ENCODE peak calls at places on chromosomes 13 and 19, in eight cellular contexts. V is mesendoderm, C is fibroblast of mammary gland, U is esophagus squamous epithelium, D is adrenal gland, O is breast epithelium, B is left ventricle myocardium inferior, Y is thoracic aorta. E is an unnamed sample.

GRCh38 chr13:27170521-27171243 is 929 bp downstream of the USP12 start:
- DNase-seq in V (peak), C (no peak), U (no peak), D (peak), O (no peak), B (peak), Y (no peak), E (no peak)

GRCh38 chr19:31253816-31254551 is 95.3 kb downstream of the TSHZ3 start:
- DNase-seq in V (peak), C (no peak), U (no peak), D (no peak), O (no peak), B (no peak), Y (no peak), E (no peak)

GRCh38 chr13:48028066-48028465 is 9.5 kb upstream of the NUDT15 start:
- DNase-seq in V (no peak), C (no peak), U (no peak), D (no peak), O (no peak), B (no peak), Y (no peak), E (no peak)

GRCh38 chr13:93430346-93430745 is 203.7 kb downstream of the GPC6 start:
- DNase-seq in V (no peak), C (no peak), U (no peak), D (no peak), O (no peak), B (no peak), Y (no peak), E (no peak)

GRCh38 chr19:17860993-17861360 is 1.3 kb downstream of the RPL18A start:
- DNase-seq in V (no peak), C (no peak), U (no peak), D (no peak), O (no peak), B (no peak), Y (no peak), E (no peak)

GRCh38 chr19:33795370-33796163 is 1.1 kb upstream of the KCTD15 start:
- DNase-seq in V (peak), C (peak), U (no peak), D (peak), O (peak), B (peak), Y (no peak), E (no peak)

GRCh38 chr13:69857188-69857821 is 250.3 kb upstream of the ATXN8OS start:
- DNase-seq in V (peak), C (peak), U (no peak), D (no peak), O (no peak), B (no peak), Y (no peak), E (no peak)

GRCh38 chr13:114099918-114100445 is 32.4 kb downstream of the RASA3 start:
- DNase-seq in V (peak), C (peak), U (no peak), D (peak), O (no peak), B (no peak), Y (no peak), E (no peak)

GRCh38 chr19:6723738-6724137 is 3.3 kb upstream of the C3 start:
- DNase-seq in V (no peak), C (no peak), U (no peak), D (no peak), O (no peak), B (no peak), Y (no peak), E (no peak)

GRCh38 chr13:46288570-46289259 is 77.0 kb downstream of the LRRC63 start:
- DNase-seq in V (peak), C (peak), U (no peak), D (no peak), O (no peak), B (no peak), Y (no peak), E (no peak)

GRCh38 chr13:97125051-97125809 is 96.9 kb upstream of the MBNL2 start:
- DNase-seq in V (peak), C (peak), U (no peak), D (peak), O (no peak), B (no peak), Y (no peak), E (no peak)

GRCh38 chr13:39268398-39268797 is 230.1 kb downstream of the NHLRC3 start:
- DNase-seq in V (no peak), C (no peak), U (no peak), D (no peak), O (no peak), B (no peak), Y (no peak), E (no peak)

GRCh38 chr19:38663156-38663651 is 15.8 kb downstream of the ACTN4 start:
- DNase-seq in V (no peak), C (no peak), U (no peak), D (peak), O (no peak), B (no peak), Y (no peak), E (no peak)

GRCh38 chr19:11322269-11323024 is 17.0 kb downstream of the RAB3D start:
- DNase-seq in V (no peak), C (no peak), U (no peak), D (no peak), O (no peak), B (no peak), Y (no peak), E (no peak)

GRCh38 chr19:11324079-11324661 is 15.3 kb downstream of the RAB3D start:
- DNase-seq in V (no peak), C (peak), U (peak), D (peak), O (peak), B (peak), Y (peak), E (peak)

GRCh38 chr19:11323601-11324078 is 15.8 kb downstream of the RAB3D start:
- DNase-seq in V (no peak), C (peak), U (no peak), D (no peak), O (no peak), B (no peak), Y (no peak), E (no peak)

GRCh38 chr19:11325544-11325943 is 13.9 kb downstream of the RAB3D start:
- DNase-seq in V (no peak), C (no peak), U (no peak), D (no peak), O (no peak), B (no peak), Y (no peak), E (no peak)

DNA sequence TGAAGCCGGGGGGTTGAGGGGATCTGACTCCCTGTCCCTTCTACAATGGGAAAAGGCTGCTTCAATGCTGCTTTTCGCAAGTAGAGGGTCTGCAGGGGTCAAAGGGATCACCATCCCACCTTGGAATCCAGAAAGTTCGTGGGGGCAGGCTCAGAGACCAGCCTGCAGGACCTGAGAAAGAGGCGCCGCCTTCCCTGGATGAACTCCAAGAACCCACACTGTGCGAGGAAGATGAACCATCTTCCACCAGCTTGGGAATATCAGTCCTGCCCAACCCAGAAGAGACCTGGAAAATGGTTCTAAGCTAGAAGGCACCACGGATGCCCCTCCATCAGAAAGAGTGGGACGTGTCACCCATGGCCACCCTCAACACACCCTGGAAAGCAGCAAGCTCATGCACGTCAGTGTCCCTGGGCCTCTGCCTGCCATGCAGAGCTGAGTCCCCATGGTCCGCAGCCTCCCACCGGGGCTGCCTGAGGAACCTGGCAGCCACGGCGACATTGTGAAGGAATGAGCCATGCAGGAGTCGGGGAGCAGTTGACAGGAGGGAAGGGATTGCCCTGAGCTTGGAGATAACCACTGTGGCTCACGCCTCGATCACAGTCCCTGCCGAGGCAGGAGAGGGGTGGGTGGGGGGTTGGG is 14.6 kb downstream of the RAB3D start:
- DNase-seq in V (no peak), C (no peak), U (no peak), D (no peak), O (no peak), B (no peak), Y (no peak), E (no peak)
- H3K4me3 ChIP-seq in V (no peak), C (no peak), U (no peak), D (no peak), O (no peak), B (no peak), Y (no peak), E (no peak)

DNA sequence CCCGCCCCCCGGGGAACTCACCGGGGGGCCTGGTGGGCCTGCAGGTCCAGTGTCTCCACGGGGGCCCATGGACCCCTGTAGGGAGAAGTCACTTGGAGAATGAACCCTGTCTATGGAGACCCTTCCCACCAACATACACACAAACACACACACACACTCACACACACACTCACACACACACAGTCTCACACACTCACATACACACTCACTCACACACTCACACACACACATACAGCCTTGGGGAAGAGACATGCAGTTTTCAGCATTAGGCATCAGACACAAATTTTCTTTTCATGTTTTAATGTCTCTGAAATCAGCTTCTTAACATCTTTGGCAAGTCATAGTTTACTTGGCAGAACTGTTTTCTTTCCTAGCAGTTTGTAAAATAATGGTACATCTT is 31.0 kb upstream of the OLFM2 start:
- DNase-seq in V (no peak), C (no peak), U (no peak), D (no peak), O (no peak), B (no peak), Y (no peak), E (no peak)
- H3K4me3 ChIP-seq in V (no peak), C (no peak), U (no peak), D (no peak), O (no peak), B (no peak), Y (no peak), E (no peak)

DNA sequence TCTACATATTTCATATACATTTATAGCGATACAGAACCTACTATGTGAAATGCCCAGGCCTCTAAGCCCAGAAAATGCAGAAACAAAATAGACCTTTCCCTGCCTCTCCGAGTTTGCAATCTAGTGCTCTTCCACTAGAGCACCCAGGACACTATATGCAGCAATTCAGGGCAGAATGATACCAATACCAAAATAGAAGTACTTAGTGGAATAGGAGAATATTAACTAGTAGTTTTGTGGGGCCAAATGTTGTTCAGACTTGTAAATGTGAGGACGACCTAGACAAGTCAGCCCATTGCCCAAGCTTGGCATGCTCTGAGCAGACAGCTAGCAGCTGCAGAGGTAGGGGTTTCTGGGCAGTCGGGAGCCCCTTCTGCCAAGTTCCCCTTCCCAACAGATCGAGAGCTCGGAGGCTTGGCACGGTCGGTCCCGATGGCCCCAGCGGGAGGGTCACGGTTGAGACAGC is 35.8 kb upstream of the FLT1 start:
- DNase-seq in V (no peak), C (peak), U (no peak), D (no peak), O (no peak), B (no peak), Y (no peak), E (no peak)
- H3K4me3 ChIP-seq in V (peak), C (peak), U (no peak), D (no peak), O (peak), B (peak), Y (peak), E (peak)

GRCh38 chr19:35717665-35718344 is at the start of gene KMT2B:
- DNase-seq in V (no peak), C (no peak), U (no peak), D (no peak), O (no peak), B (no peak), Y (no peak), E (no peak)

GRCh38 chr19:35720163-35720524 is 2.3 kb downstream of the KMT2B start:
- DNase-seq in V (no peak), C (no peak), U (no peak), D (no peak), O (no peak), B (no peak), Y (no peak), E (no peak)

GRCh38 chr19:35718345-35719041 is 690 bp downstream of the KMT2B start:
- DNase-seq in V (peak), C (no peak), U (no peak), D (peak), O (no peak), B (peak), Y (no peak), E (no peak)

GRCh38 chr19:35720648-35721047 is 2.8 kb downstream of the KMT2B start:
- DNase-seq in V (no peak), C (no peak), U (no peak), D (no peak), O (no peak), B (no peak), Y (no peak), E (no peak)

DNA sequence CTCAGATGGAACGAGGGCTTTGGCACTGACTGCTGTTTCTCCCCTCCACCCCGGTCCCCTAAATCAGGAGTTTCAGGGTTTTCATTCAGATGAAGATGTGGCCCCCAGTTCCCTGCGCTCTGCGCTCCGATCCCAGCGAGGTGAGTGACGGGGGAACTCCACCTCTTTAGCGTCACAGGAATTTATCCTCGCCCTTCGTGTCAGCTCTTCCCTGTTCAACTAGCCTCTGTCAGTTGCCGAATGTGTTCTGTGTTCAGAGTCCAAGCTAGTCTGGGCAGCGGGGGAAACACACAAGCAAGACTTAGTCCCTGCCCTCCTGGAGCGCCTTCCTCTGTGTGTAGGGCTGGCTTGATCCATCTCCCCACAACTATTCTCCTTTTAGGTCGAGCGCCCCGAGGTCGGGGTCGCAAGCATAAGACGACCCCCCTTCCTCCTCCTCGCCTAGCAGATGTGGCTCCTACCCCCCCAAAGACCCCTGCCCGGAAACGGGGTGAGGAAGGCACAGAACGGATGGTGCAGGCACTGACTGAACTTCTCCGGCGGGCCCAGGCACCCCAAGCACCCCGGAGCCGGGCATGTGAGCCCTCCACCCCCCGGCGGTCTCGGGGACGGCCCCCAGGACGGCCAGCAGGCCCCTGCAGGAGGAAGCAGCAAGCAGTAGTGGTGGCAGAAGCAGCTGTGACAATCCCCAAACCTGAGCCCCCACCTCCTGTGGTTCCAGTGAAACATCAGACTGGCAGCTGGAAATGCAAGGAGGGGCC is 1.8 kb downstream of the KMT2B start:
- DNase-seq in V (no peak), C (no peak), U (no peak), D (peak), O (no peak), B (no peak), Y (no peak), E (no peak)
- H3K4me3 ChIP-seq in V (no peak), C (peak), U (no peak), D (no peak), O (no peak), B (peak), Y (peak), E (peak)

GRCh38 chr19:49149652-49150105 is 5.5 kb downstream of the HRC start:
- DNase-seq in V (peak), C (peak), U (no peak), D (peak), O (peak), B (peak), Y (no peak), E (no peak)
- H3K4me3 ChIP-seq in V (peak), C (peak), U (peak), D (peak), O (peak), B (peak), Y (peak), E (peak)

GRCh38 chr19:917323-918151 is at the start of gene KISS1R:
- DNase-seq in V (peak), C (no peak), U (no peak), D (no peak), O (no peak), B (no peak), Y (no peak), E (no peak)
- H3K4me3 ChIP-seq in V (no peak), C (no peak), U (peak), D (no peak), O (peak), B (peak), Y (peak), E (no peak)

DNA sequence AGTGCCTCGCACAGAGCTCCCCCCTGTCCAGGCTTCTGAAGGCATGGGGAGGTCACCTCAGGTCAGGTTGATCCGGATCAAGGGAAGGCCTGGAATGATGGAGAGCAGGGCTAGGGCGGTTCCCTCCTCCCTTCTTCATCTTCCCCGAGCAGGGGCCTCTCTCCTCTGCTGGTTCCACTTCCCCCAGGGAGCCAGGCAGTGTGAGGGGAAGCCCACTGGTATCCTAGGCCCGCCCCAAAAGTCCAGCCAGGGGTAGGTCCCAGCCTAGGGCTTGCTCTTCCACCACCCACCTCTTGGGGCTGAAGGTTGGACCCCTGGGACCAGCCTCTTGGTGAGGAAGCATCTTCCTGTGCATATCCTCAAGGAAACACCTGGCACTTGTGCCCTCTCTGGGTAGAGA is 16.4 kb upstream of the PRR19 start:
- DNase-seq in V (no peak), C (no peak), U (no peak), D (peak), O (no peak), B (no peak), Y (no peak), E (no peak)
- H3K4me3 ChIP-seq in V (no peak), C (peak), U (no peak), D (no peak), O (peak), B (peak), Y (peak), E (peak)

GRCh38 chr19:15589760-15590451 is 25.1 kb upstream of the CYP4F8 start:
- DNase-seq in V (no peak), C (no peak), U (no peak), D (no peak), O (no peak), B (no peak), Y (no peak), E (no peak)

GRCh38 chr19:15584541-15585115 is 30.4 kb upstream of the CYP4F8 start:
- DNase-seq in V (peak), C (peak), U (no peak), D (peak), O (peak), B (peak), Y (peak), E (no peak)

GRCh38 chr19:15583346-15583745 is 31.7 kb upstream of the CYP4F8 start:
- DNase-seq in V (no peak), C (no peak), U (no peak), D (peak), O (no peak), B (no peak), Y (no peak), E (no peak)

GRCh38 chr19:15587663-15588062 is 27.4 kb upstream of the CYP4F8 start:
- DNase-seq in V (no peak), C (no peak), U (no peak), D (peak), O (no peak), B (peak), Y (no peak), E (no peak)

GRCh38 chr19:15584095-15584494 is 30.9 kb upstream of the CYP4F8 start:
- DNase-seq in V (no peak), C (no peak), U (no peak), D (peak), O (no peak), B (no peak), Y (no peak), E (no peak)
- H3K4me3 ChIP-seq in V (no peak), C (no peak), U (no peak), D (no peak), O (no peak), B (no peak), Y (no peak), E (no peak)

GRCh38 chr19:49335071-49335783 is at the start of gene CD37:
- DNase-seq in V (no peak), C (no peak), U (no peak), D (peak), O (peak), B (no peak), Y (no peak), E (no peak)
- H3K4me3 ChIP-seq in V (no peak), C (no peak), U (no peak), D (no peak), O (peak), B (peak), Y (peak), E (no peak)